ENCODE peak calls at places on chromosomes 5 and 9, in ten cellular contexts. U is body of pancreas; R is CD4-positive, alpha-beta T cell; D is NAMALWA; C is NCI-H774; B is midbrain; L is memory B cell; F is D341Med; N is stimulated activated CD4-positive, alpha-beta T cell treated with anti-CD3 and anti-CD28 coated beads, Interleukin-2, amount 100 ng/mL, for 48 hours; W is NCI-H460. E is an unnamed sample.

GRCh38 chr5:53429706-53430105 is 50.7 kb upstream of the FST start:
- DNase-seq in W (peak), N (no peak), B (no peak), U (no peak), D (no peak), L (no peak), R (no peak), F (no peak), C (no peak), E (no peak)

GRCh38 chr9:108467653-108468324 is 388.0 kb downstream of the ACTL7B start:
- DNase-seq in R (no peak), D (no peak), L (no peak), N (no peak), F (no peak), U (no peak), B (no peak), C (no peak), W (no peak), E (no peak)

GRCh38 chr9:135602789-135603481 is 36.4 kb downstream of the GLT6D1 start:
- DNase-seq in W (peak), C (peak), U (peak), D (peak), L (peak), N (peak), F (peak), B (peak), R (peak), E (peak)

GRCh38 chr9:7794196-7794595 is 5.4 kb downstream of the DMAC1 start:
- DNase-seq in F (no peak), B (no peak), D (no peak), N (no peak), W (no peak), C (no peak), L (no peak), R (no peak), U (no peak), E (no peak)

GRCh38 chr9:12968093-12968492 is 193.3 kb downstream of the LURAP1L start:
- DNase-seq in D (no peak), C (no peak), L (no peak), W (no peak), N (no peak), B (no peak), U (no peak), F (no peak), R (no peak), E (no peak)

GRCh38 chr5:181217111-181217804 is 5.8 kb upstream of the TRIM41 start:
- DNase-seq in D (peak), L (no peak), U (peak), F (peak), B (no peak), W (peak), C (no peak), N (no peak), R (peak), E (peak)

GRCh38 chr5:163022582-163023128 is 414.7 kb upstream of the CCNG1 start:
- DNase-seq in L (no peak), N (no peak), D (no peak), U (no peak), C (no peak), F (no peak), W (no peak), B (no peak), R (no peak), E (no peak)

GRCh38 chr9:33125441-33125840 is 41.7 kb downstream of the B4GALT1 start:
- DNase-seq in R (no peak), L (no peak), C (no peak), D (no peak), B (no peak), N (no peak), W (no peak), F (no peak), U (no peak), E (no peak)

GRCh38 chr5:179261301-179262125 is 83.7 kb downstream of the ADAMTS2 start:
- DNase-seq in C (no peak), B (peak), N (no peak), R (no peak), F (peak), L (no peak), D (peak), U (peak), W (no peak), E (no peak)